ENCODE peak calls at places on chromosomes 6 and 20, in seven cellular contexts. W is GM23338; T is endothelial cell of umbilical vein; K is adrenal gland; Y is gastrocnemius medialis; A is A549; E is effector memory CD4-positive, alpha-beta T cell. D is an unnamed sample.

GRCh38 chr20:46255440-46256104 is 52.7 kb downstream of the CDH22 start:
- DNase-seq in W (no peak), T (peak; percentile 36), K (peak; percentile 79), Y (peak; percentile 32), A (no peak), E (no peak), D (peak; percentile 79)

GRCh38 chr20:35200255-35200654 is 26.2 kb upstream of the MMP24 start:
- DNase-seq in W (no peak), T (no peak), K (no peak), Y (no peak), A (no peak), E (no peak), D (no peak)

GRCh38 chr6:1015819-1016218 is 296.1 kb upstream of the FOXQ1 start:
- DNase-seq in W (no peak), T (no peak), K (no peak), Y (no peak), A (no peak), E (no peak), D (no peak)

GRCh38 chr6:3163248-3163594 is 5.9 kb upstream of the TUBB2A start:
- DNase-seq in W (no peak), T (peak; percentile 10), K (no peak), Y (no peak), A (no peak), E (no peak), D (no peak)

GRCh38 chr20:57440678-57441509 is 49.7 kb downstream of the RBM38 start:
- DNase-seq in W (peak; percentile 42), T (no peak), K (peak; percentile 38), Y (peak; percentile 84), A (no peak), E (no peak), D (peak; percentile 86)

GRCh38 chr6:21935561-21936028 is 342.0 kb downstream of the SOX4 start:
- DNase-seq in W (peak; percentile 87), T (no peak), K (peak; percentile 22), Y (no peak), A (no peak), E (no peak), D (no peak)

GRCh38 chr6:74932214-74932923 is 273.5 kb downstream of the COL12A1 start:
- DNase-seq in W (no peak), T (no peak), K (no peak), Y (no peak), A (no peak), E (no peak), D (no peak)

GRCh38 chr6:37123957-37124729 is 45.8 kb upstream of the PIM1 start:
- DNase-seq in W (peak; percentile 75), T (no peak), K (no peak), Y (no peak), A (no peak), E (no peak), D (no peak)

GRCh38 chr6:33983109-33983475 is 162.8 kb downstream of the GRM4 start:
- DNase-seq in W (no peak), T (no peak), K (peak; percentile 26), Y (peak; percentile 4), A (peak; percentile 35), E (no peak), D (peak; percentile 75)

GRCh38 chr20:33164763-33165095 is 3.2 kb upstream of the BPIFA2 start:
- DNase-seq in W (no peak), T (no peak), K (no peak), Y (no peak), A (no peak), E (no peak), D (no peak)

GRCh38 chr6:168650686-168651085 is 209.7 kb downstream of the SMOC2 start:
- DNase-seq in W (no peak), T (no peak), K (no peak), Y (no peak), A (no peak), E (no peak), D (peak; percentile 86)

GRCh38 chr20:44074252-44075151 is 112.5 kb downstream of the JPH2 start:
- DNase-seq in W (no peak), T (peak; percentile 42), K (no peak), Y (no peak), A (no peak), E (no peak), D (no peak)

GRCh38 chr20:21397341-21398108 is at the start of gene NKX2-4:
- DNase-seq in W (peak; percentile 67), T (no peak), K (no peak), Y (no peak), A (no peak), E (no peak), D (no peak)

GRCh38 chr6:4581468-4582420 is 194.5 kb upstream of the CDYL start:
- DNase-seq in W (no peak), T (peak; percentile 76), K (no peak), Y (no peak), A (no peak), E (no peak), D (no peak)

GRCh38 chr6:113065606-113066005 is 718.5 kb downstream of the RFPL4B start:
- DNase-seq in W (peak; percentile 12), T (peak; percentile 74), K (no peak), Y (no peak), A (no peak), E (no peak), D (no peak)

GRCh38 chr6:150263765-150264415 is 104.9 kb upstream of the IYD start:
- DNase-seq in W (no peak), T (no peak), K (no peak), Y (no peak), A (no peak), E (no peak), D (no peak)

GRCh38 chr6:136289327-136289578 is 393 bp downstream of the BCLAF1 start:
- DNase-seq in W (peak; percentile 95), T (peak; percentile 93), K (peak; percentile 91), Y (peak; percentile 87), A (peak; percentile 58), E (peak; percentile 91), D (peak; percentile 87)

GRCh38 chr20:24819331-24819965 is 129.6 kb upstream of the CST7 start:
- DNase-seq in W (no peak), T (no peak), K (no peak), Y (no peak), A (no peak), E (no peak), D (no peak)

DNA sequence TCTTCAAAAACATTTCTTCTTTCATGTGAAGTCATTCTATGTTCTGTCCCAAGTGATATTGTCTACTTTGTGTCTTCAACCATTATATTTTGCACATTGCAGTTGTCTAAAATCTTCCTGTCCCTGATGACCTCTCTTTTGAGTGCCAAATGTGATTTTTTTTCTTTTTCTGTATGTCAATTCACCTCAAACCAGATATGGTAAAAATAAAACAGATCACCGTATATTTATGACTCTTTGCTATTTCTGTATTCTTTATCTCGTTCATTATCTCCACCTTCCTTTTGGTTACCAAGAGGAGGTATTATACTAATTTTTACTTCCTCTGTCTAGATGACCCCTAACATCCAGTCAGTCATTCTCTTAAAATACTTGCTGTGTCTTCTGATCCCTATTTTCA is 165.2 kb downstream of the GRIK2 start:
- DNase-seq in W (no peak), T (no peak), K (no peak), Y (no peak), A (no peak), E (no peak), D (no peak)
- H3K4me3 ChIP-seq in W (no peak overlapping the region), T (no peak overlapping the region), K (no peak overlapping the region), Y (no peak overlapping the region), A (no peak overlapping the region), E (no peak overlapping the region), D (no peak overlapping the region)

DNA sequence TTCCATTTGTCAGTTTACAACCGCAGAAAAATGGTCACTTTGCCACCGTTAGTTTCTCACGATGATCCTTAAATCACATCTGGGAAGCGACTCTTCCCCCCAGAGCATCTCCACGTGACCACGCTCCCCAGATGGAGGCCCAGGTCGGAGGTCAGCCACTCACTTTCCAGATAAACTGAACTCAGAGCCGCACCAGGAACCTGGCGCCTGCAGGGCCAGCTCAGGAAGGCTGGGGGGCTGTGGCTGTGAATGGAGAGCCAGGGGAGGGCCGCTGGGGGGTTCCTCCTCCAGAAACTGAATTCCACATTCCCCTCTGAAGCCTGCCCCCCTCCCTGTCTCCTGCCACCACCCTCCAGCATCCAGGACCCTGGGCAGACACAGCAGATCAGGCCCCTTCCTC is 55.2 kb downstream of the DLL1 start:
- DNase-seq in W (no peak), T (no peak), K (no peak), Y (no peak), A (no peak), E (no peak), D (no peak)
- H3K27ac ChIP-seq in W (no peak overlapping the region), T (no peak overlapping the region), K (no peak overlapping the region), Y (no peak overlapping the region), A (no peak overlapping the region), E (no peak overlapping the region), D (no peak overlapping the region)

GRCh38 chr20:49983848-49984408 is 1.1 kb downstream of the SNAI1 start:
- DNase-seq in W (no peak), T (no peak), K (no peak), Y (no peak), A (no peak), E (no peak), D (no peak)
- H3K4me3 ChIP-seq in W (peak overlapping the region; percentile 90), T (peak overlapping the region; percentile 97), K (no peak overlapping the region), Y (peak overlapping the region; percentile 48), A (peak overlapping the region; percentile 69), E (no peak overlapping the region), D (no peak overlapping the region)

DNA sequence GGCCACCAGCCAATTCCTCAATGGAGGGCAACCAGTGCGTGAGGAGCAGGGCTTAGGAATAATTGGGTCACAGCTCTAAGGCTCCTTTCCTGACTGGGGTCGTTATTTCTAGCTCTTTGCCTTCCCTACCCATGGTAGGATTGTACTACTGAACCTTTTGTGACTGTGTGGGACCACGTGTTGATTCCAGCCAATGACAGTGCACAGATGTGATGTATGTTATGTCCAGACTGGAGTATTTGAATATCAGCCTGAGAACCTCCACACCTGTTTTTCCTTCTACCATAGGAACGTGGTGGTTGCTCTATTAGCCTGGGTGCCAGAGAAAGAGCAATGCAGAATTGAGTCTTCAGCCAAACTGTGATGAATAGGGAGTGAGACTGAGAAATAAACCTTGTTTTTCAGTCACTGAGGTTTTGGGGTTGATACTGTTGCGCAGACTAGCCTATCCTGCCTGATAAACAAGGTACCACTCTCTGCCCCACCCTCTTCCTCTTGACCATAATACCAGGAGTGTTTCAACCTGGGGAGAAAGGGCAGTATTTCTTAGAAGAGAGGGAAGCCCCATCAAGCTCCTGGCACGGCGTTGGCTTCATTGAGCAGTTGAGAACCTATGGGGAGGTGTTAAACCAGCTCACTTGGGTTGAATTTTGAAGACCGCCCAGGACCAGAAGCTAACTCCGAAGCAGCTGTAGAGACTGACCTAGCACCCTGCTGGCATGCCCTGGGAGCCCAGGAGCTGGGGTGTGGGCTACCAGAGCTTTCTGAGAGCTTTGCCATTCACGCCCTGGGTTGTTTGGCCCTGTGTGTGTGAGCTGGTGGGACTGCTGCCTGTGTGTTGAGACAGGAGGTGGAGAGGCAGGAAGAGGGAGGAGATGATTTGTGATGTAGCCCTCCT is 105.5 kb upstream of the BACH2 start:
- DNase-seq in W (no peak), T (no peak), K (no peak), Y (no peak), A (no peak), E (no peak), D (no peak)
- H3K27ac ChIP-seq in W (no peak overlapping the region), T (no peak overlapping the region), K (no peak overlapping the region), Y (no peak overlapping the region), A (no peak overlapping the region), E (peak overlapping the region; percentile 53), D (no peak overlapping the region)

D was measured in prostate gland.